ENCODE peak calls at places on chromosomes 6 and 20, in four cellular contexts. B is activated T-cell treated with anti-CD3 and anti-CD28 coated beads for 4 hours, N is T-helper 9 cell, L is left cardiac atrium. Q is an unnamed sample.

GRCh38 chr6:17574871-17575560 is 25.1 kb upstream of the FAM8A1 start:
- DNase-seq in B (no peak), L (no peak), N (no peak), Q (peak)

GRCh38 chr20:1949306-1949705 is 44.6 kb downstream of the PDYN start:
- DNase-seq in N (no peak), L (no peak), B (no peak), Q (no peak)

GRCh38 chr6:16523550-16524379 is 237.5 kb downstream of the ATXN1 start:
- DNase-seq in L (peak), B (no peak), N (no peak), Q (peak)

GRCh38 chr6:72374864-72375263 is 247.0 kb upstream of the KCNQ5 start:
- DNase-seq in N (no peak), B (no peak), L (no peak), Q (no peak)

GRCh38 chr6:137217801-137218472 is 1.2 kb downstream of the IFNGR1 start:
- DNase-seq in N (no peak), B (no peak), L (peak), Q (no peak)

GRCh38 chr6:40585661-40586269 is 1.4 kb downstream of the LRFN2 start:
- DNase-seq in L (no peak), B (no peak), N (no peak), Q (no peak)

GRCh38 chr6:155212106-155212505 is 51.7 kb upstream of the CLDN20 start:
- DNase-seq in B (no peak), L (no peak), N (no peak), Q (no peak)

GRCh38 chr6:88609973-88610372 is 353.4 kb downstream of the RNGTT start:
- DNase-seq in B (no peak), L (no peak), N (no peak), Q (no peak)

GRCh38 chr20:47708953-47709833 is 76.1 kb downstream of the SULF2 start:
- DNase-seq in N (no peak), B (no peak), L (no peak), Q (no peak)

GRCh38 chr6:111580401-111580800 is 25.3 kb downstream of the TRAF3IP2 start:
- DNase-seq in L (no peak), N (no peak), B (no peak), Q (no peak)